ENCODE peak calls at places on chromosome 4, in seven cellular contexts. One of them, this sample, is unnamed.

GRCh38 chr4:42786350-42787070 is 106.0 kb upstream of the GRXCR1 start:
- DNase-seq in GM23248: no peak
- DNase-seq in mammary epithelial cell: no peak
- DNase-seq in osteoblast: peak
- DNase-seq in neural progenitor cell: peak
- DNase-seq in mesenchymal stem cell: no peak
- DNase-seq in GM23338: peak
- DNase-seq in this sample: no peak

GRCh38 chr4:71694946-71695345 is 88.9 kb downstream of the GC start:
- DNase-seq in GM23248: no peak
- DNase-seq in mammary epithelial cell: no peak
- DNase-seq in osteoblast: no peak
- DNase-seq in neural progenitor cell: no peak
- DNase-seq in mesenchymal stem cell: no peak
- DNase-seq in GM23338: no peak
- DNase-seq in this sample: no peak

GRCh38 chr4:15233626-15234025 is 194.2 kb upstream of the C1QTNF7 start:
- DNase-seq in GM23248: no peak
- DNase-seq in mammary epithelial cell: no peak
- DNase-seq in osteoblast: no peak
- DNase-seq in neural progenitor cell: no peak
- DNase-seq in mesenchymal stem cell: no peak
- DNase-seq in GM23338: no peak
- DNase-seq in this sample: no peak

GRCh38 chr4:148831945-148832344 is 389.7 kb upstream of the NR3C2 start:
- DNase-seq in GM23248: peak
- DNase-seq in mammary epithelial cell: peak
- DNase-seq in osteoblast: peak
- DNase-seq in neural progenitor cell: no peak
- DNase-seq in mesenchymal stem cell: peak
- DNase-seq in GM23338: no peak
- DNase-seq in this sample: peak

GRCh38 chr4:56531823-56532222 is 26.2 kb downstream of the ARL9 start:
- DNase-seq in GM23248: peak
- DNase-seq in mammary epithelial cell: no peak
- DNase-seq in osteoblast: no peak
- DNase-seq in neural progenitor cell: no peak
- DNase-seq in mesenchymal stem cell: peak
- DNase-seq in GM23338: no peak
- DNase-seq in this sample: no peak

GRCh38 chr4:168740686-168741085 is 243.8 kb downstream of the PALLD start:
- DNase-seq in GM23248: no peak
- DNase-seq in mammary epithelial cell: no peak
- DNase-seq in osteoblast: no peak
- DNase-seq in neural progenitor cell: no peak
- DNase-seq in mesenchymal stem cell: no peak
- DNase-seq in GM23338: no peak
- DNase-seq in this sample: no peak

GRCh38 chr4:53019485-53020382 is 157.6 kb downstream of the RASL11B start:
- DNase-seq in GM23248: peak
- DNase-seq in mammary epithelial cell: peak
- DNase-seq in osteoblast: peak
- DNase-seq in neural progenitor cell: no peak
- DNase-seq in mesenchymal stem cell: peak
- DNase-seq in GM23338: no peak
- DNase-seq in this sample: no peak

GRCh38 chr4:37812713-37813112 is 13.8 kb upstream of the PGM2 start:
- DNase-seq in GM23248: peak
- DNase-seq in mammary epithelial cell: no peak
- DNase-seq in osteoblast: peak
- DNase-seq in neural progenitor cell: no peak
- DNase-seq in mesenchymal stem cell: peak
- DNase-seq in GM23338: no peak
- DNase-seq in this sample: no peak

GRCh38 chr4:180058731-180059215 is 2184.4 kb upstream of the TENM3 start:
- DNase-seq in GM23248: peak
- DNase-seq in mammary epithelial cell: peak
- DNase-seq in osteoblast: peak
- DNase-seq in neural progenitor cell: peak
- DNase-seq in mesenchymal stem cell: peak
- DNase-seq in GM23338: peak
- DNase-seq in this sample: no peak

DNA sequence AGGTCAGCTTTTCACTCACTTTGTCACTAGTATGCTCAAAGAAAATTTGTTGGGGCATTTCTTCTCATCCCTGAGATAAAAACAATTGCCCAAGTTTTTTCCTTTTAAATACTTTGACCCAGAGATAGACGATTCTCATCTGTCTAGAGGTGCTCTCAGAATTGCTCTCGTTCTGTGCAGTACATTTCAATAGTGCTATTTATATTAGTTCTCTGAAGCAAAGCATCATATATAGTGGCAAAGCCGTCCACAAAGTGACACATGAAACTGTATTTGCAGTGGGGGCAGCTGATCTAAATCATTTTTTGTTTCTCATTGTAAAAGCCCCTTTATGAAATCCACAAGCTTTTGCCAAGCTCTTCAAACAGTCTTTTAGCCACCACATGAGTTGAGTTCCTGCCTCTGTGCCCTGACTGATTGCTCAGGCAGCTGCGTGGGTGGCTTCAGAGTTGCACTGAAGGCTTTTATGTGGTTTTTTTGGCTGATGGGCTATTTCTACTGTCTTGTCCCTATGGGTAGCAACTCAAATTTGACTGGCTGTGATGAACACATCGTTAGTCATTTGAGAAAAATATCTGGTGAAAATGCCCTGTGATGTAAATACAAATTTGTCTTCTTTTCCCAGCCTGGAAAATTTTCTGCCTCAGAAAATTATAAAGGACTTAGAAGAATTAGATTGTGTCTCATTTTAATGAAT is 119.1 kb upstream of the OTUD4 start:
- DNase-seq in GM23248: peak
- DNase-seq in mammary epithelial cell: peak
- DNase-seq in osteoblast: peak
- DNase-seq in neural progenitor cell: no peak
- DNase-seq in mesenchymal stem cell: peak
- DNase-seq in GM23338: no peak
- DNase-seq in this sample: peak
- H2AFZ ChIP-seq in GM23248: no peak
- H2AFZ ChIP-seq in mammary epithelial cell: no peak
- H2AFZ ChIP-seq in osteoblast: no peak
- H2AFZ ChIP-seq in neural progenitor cell: no peak
- H2AFZ ChIP-seq in mesenchymal stem cell: no peak
- H2AFZ ChIP-seq in GM23338: no peak
- H2AFZ ChIP-seq in this sample: peak

GRCh38 chr4:76950846-76951321 is 1.3 kb downstream of the SEPTIN11 start:
- DNase-seq in GM23248: peak
- DNase-seq in mammary epithelial cell: peak
- DNase-seq in osteoblast: peak
- DNase-seq in neural progenitor cell: peak
- DNase-seq in mesenchymal stem cell: peak
- DNase-seq in GM23338: peak
- DNase-seq in this sample: no peak
- H2AFZ ChIP-seq in GM23248: no peak
- H2AFZ ChIP-seq in mammary epithelial cell: peak
- H2AFZ ChIP-seq in osteoblast: no peak
- H2AFZ ChIP-seq in neural progenitor cell: peak
- H2AFZ ChIP-seq in mesenchymal stem cell: no peak
- H2AFZ ChIP-seq in GM23338: peak
- H2AFZ ChIP-seq in this sample: no peak

GRCh38 chr4:77921701-77922100 is 59.1 kb downstream of the MRPL1 start:
- DNase-seq in GM23248: peak
- DNase-seq in mammary epithelial cell: peak
- DNase-seq in osteoblast: peak
- DNase-seq in neural progenitor cell: no peak
- DNase-seq in mesenchymal stem cell: peak
- DNase-seq in GM23338: no peak
- DNase-seq in this sample: peak
- H2AFZ ChIP-seq in GM23248: peak
- H2AFZ ChIP-seq in mammary epithelial cell: no peak
- H2AFZ ChIP-seq in osteoblast: no peak
- H2AFZ ChIP-seq in neural progenitor cell: no peak
- H2AFZ ChIP-seq in mesenchymal stem cell: no peak
- H2AFZ ChIP-seq in GM23338: no peak
- H2AFZ ChIP-seq in this sample: no peak

GRCh38 chr4:48015216-48015615 is 1.3 kb downstream of the CNGA1 start:
- DNase-seq in GM23248: no peak
- DNase-seq in mammary epithelial cell: peak
- DNase-seq in osteoblast: no peak
- DNase-seq in neural progenitor cell: no peak
- DNase-seq in mesenchymal stem cell: no peak
- DNase-seq in GM23338: no peak
- DNase-seq in this sample: no peak
- H2AFZ ChIP-seq in GM23248: no peak
- H2AFZ ChIP-seq in mammary epithelial cell: no peak
- H2AFZ ChIP-seq in osteoblast: no peak
- H2AFZ ChIP-seq in neural progenitor cell: no peak
- H2AFZ ChIP-seq in mesenchymal stem cell: no peak
- H2AFZ ChIP-seq in GM23338: no peak
- H2AFZ ChIP-seq in this sample: no peak

GRCh38 chr4:128295255-128295654 is 7.6 kb upstream of the PGRMC2 start:
- DNase-seq in GM23248: no peak
- DNase-seq in mammary epithelial cell: no peak
- DNase-seq in osteoblast: no peak
- DNase-seq in neural progenitor cell: no peak
- DNase-seq in mesenchymal stem cell: no peak
- DNase-seq in GM23338: peak
- DNase-seq in this sample: no peak
- H2AFZ ChIP-seq in GM23248: no peak
- H2AFZ ChIP-seq in mammary epithelial cell: no peak
- H2AFZ ChIP-seq in osteoblast: no peak
- H2AFZ ChIP-seq in neural progenitor cell: no peak
- H2AFZ ChIP-seq in mesenchymal stem cell: no peak
- H2AFZ ChIP-seq in GM23338: no peak
- H2AFZ ChIP-seq in this sample: no peak

DNA sequence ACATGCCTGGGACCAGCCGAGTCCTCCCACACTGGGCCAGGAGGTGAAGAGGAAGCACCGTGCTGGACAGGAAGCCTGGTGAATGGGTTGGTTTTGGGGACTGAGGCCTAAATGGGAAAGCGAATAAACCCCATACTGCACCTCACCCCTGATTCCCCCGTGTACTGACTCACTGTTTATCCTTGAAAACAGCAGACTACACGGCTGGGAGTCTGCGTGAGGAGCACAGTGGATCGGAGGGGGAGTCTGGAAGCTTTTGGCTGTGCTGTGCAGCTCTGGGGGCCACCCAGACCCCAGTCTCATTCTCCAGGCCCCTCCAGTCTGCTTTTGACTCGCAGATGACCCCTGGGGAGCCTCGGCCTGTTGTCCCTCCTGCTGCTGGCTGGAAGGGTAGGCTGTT is 90.1 kb downstream of the PSAPL1 start:
- DNase-seq in GM23248: no peak
- DNase-seq in mammary epithelial cell: no peak
- DNase-seq in osteoblast: peak
- DNase-seq in neural progenitor cell: no peak
- DNase-seq in mesenchymal stem cell: no peak
- DNase-seq in GM23338: no peak
- DNase-seq in this sample: no peak
- H2AFZ ChIP-seq in GM23248: no peak
- H2AFZ ChIP-seq in mammary epithelial cell: no peak
- H2AFZ ChIP-seq in osteoblast: no peak
- H2AFZ ChIP-seq in neural progenitor cell: no peak
- H2AFZ ChIP-seq in mesenchymal stem cell: no peak
- H2AFZ ChIP-seq in GM23338: no peak
- H2AFZ ChIP-seq in this sample: no peak